ENCODE peak calls at places on chromosomes 13 and 19, in nine cellular contexts. Q is fibroblast of the aortic adventitia, O is fibroblast of pulmonary artery, S is fibroblast of mammary gland, T is thoracic aorta, N is AG10803, V is prostate gland, D is tibial artery, E is cardiac fibroblast. A is an unnamed sample.

GRCh38 chr13:114087430-114087829 is 45.0 kb downstream of the RASA3 start:
- DNase-seq in Q (no peak), O (no peak), S (no peak), T (no peak), N (no peak), V (no peak), D (no peak), E (no peak), A (no peak)

GRCh38 chr19:55273978-55274707 is 5.8 kb downstream of the HSPBP1 start:
- DNase-seq in Q (no peak), O (no peak), S (no peak), T (no peak), N (no peak), V (no peak), D (no peak), E (no peak), A (no peak)

GRCh38 chr13:48571121-48571901 is 38.4 kb upstream of the RCBTB2 start:
- DNase-seq in Q (peak; percentile 79), O (peak; percentile 71), S (peak; percentile 65), T (no peak), N (peak; percentile 82), V (no peak), D (peak; percentile 35), E (peak; percentile 70), A (peak; percentile 93)

GRCh38 chr19:50551034-50551712 is 17.1 kb downstream of the LRRC4B start:
- DNase-seq in Q (no peak), O (no peak), S (no peak), T (no peak), N (no peak), V (no peak), D (no peak), E (no peak), A (no peak)

GRCh38 chr19:39599116-39599515 is 3.2 kb upstream of the LGALS13 start:
- DNase-seq in Q (peak; percentile 38), O (peak; percentile 46), S (peak; percentile 21), T (no peak), N (peak; percentile 8), V (no peak), D (no peak), E (peak; percentile 50), A (peak; percentile 41)

GRCh38 chr19:49987159-49987698 is 26.3 kb upstream of the SIGLEC11 start:
- DNase-seq in Q (peak; percentile 95), O (peak; percentile 95), S (peak; percentile 91), T (peak; percentile 66), N (peak; percentile 86), V (peak; percentile 79), D (peak; percentile 84), E (peak; percentile 94), A (peak; percentile 93)

GRCh38 chr13:108176685-108177274 is 38.6 kb downstream of the LIG4 start:
- DNase-seq in Q (peak; percentile 13), O (peak; percentile 38), S (peak; percentile 23), T (no peak), N (no peak), V (no peak), D (no peak), E (peak; percentile 40), A (peak; percentile 67)

GRCh38 chr19:37963190-37963947 is 56.4 kb downstream of the SIPA1L3 start:
- DNase-seq in Q (peak; percentile 80), O (peak; percentile 22), S (peak; percentile 48), T (no peak), N (peak; percentile 89), V (no peak), D (no peak), E (peak; percentile 35), A (peak; percentile 43)

GRCh38 chr13:97702614-97703013 is 250.9 kb upstream of the IPO5 start:
- DNase-seq in Q (no peak), O (no peak), S (no peak), T (no peak), N (no peak), V (no peak), D (no peak), E (no peak), A (no peak)

GRCh38 chr13:101144808-101145419 is 271.4 kb downstream of the NALCN start:
- DNase-seq in Q (peak; percentile 83), O (peak; percentile 80), S (peak; percentile 72), T (no peak), N (peak; percentile 62), V (peak; percentile 14), D (no peak), E (peak; percentile 79), A (peak; percentile 78)

GRCh38 chr19:42193706-42194105 is 23.8 kb downstream of the DEDD2 start:
- DNase-seq in Q (peak; percentile 94), O (peak; percentile 91), S (no peak), T (no peak), N (no peak), V (no peak), D (no peak), E (peak; percentile 53), A (peak; percentile 33)

GRCh38 chr19:38877781-38878574 is at the start of gene RINL:
- DNase-seq in Q (no peak), O (no peak), S (no peak), T (no peak), N (no peak), V (no peak), D (no peak), E (no peak), A (no peak)

GRCh38 chr19:48321372-48321621 is 4.1 kb upstream of the EMP3 start:
- DNase-seq in Q (peak; percentile 67), O (peak; percentile 93), S (peak; percentile 79), T (peak; percentile 91), N (peak; percentile 83), V (peak; percentile 98), D (peak; percentile 97), E (peak; percentile 89), A (peak; percentile 97)

GRCh38 chr19:42396248-42396541 is 6.1 kb upstream of the CNFN start:
- DNase-seq in Q (no peak), O (no peak), S (no peak), T (no peak), N (no peak), V (no peak), D (no peak), E (no peak), A (no peak)

GRCh38 chr13:93951153-93951552 is 528.3 kb downstream of the DCT start:
- DNase-seq in Q (peak; percentile 38), O (peak; percentile 33), S (peak; percentile 34), T (no peak), N (peak; percentile 18), V (no peak), D (no peak), E (peak; percentile 25), A (peak; percentile 60)

DNA sequence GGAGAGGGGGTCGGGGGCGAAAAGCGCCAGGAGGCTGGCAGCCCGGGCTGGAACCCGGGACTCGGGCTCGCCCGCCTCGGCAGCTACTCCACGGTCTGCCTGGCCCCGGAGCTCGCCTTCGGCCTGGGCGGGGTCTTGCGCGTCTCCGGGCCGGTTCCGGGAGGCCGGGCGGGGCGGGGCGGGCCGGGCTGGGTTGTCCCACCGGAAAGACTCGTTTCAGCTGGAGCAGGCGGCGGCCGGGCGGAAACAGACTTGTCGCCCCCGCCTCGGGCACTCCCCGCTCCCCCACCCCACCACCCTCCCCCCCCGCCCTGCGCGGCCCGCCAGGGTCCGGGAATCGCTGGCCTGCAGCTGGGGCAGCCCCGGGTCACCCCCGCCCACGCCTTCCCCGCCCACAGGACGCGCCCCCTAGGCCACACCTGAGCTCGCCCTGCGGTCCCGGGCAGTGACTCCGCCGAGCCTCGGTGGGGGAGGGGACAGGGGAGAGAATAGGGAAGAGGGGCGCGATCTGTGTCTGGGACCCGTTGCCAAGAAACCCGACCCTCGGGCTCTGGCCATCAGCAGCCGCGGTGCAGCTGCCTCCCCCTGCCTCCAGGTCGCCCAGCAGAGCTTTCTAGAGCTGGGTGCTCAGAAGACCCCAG is 109.4 kb downstream of the KCTD15 start:
- DNase-seq in Q (no peak), O (no peak), S (no peak), T (no peak), N (peak; percentile 5), V (peak; percentile 90), D (peak; percentile 34), E (peak; percentile 27), A (peak; percentile 45)
- H3K4me3 ChIP-seq in Q (peak overlapping the region; percentile 44), O (peak overlapping the region; percentile 46), S (peak overlapping the region; percentile 10), T (peak overlapping the region; percentile 68), N (peak overlapping the region; percentile 38), V (peak overlapping the region; percentile 27), D (peak overlapping the region; percentile 55), E (peak overlapping the region; percentile 47), A (peak overlapping the region; percentile 61)

GRCh38 chr13:92513672-92514071 is 712.9 kb upstream of the GPC6 start:
- DNase-seq in Q (no peak), O (peak; percentile 6), S (no peak), T (no peak), N (no peak), V (no peak), D (no peak), E (peak; percentile 5), A (peak; percentile 45)
- TF ChIP-seq CTCF in Q (no peak), O (no peak), S (no peak), T (no peak), N (no peak), V (no peak), D (no peak), E (no peak), A (no peak)

DNA sequence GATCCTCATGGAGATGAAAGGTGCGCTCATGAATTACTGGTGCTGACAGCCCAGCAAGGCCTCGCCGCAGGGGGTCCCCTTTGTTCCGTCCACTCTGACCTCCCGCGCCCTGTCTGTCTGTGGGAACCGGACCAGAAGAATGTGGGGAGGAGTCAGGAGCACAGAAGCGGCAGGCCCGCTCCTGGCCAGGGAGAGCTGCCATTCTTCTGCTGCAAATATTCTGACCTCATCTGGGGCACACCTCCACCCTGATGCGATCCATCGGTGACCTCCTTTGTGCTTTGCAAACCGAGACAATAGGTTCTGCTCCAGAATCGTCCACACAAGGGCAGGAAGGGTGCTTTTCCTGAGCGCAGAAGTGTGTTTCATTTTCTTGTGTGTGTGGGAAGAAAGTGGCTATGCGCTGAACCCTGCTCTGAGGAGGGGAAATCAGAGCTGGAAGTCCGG is 138.0 kb downstream of the SOX1 start:
- DNase-seq in Q (no peak), O (no peak), S (no peak), T (no peak), N (no peak), V (no peak), D (no peak), E (no peak), A (no peak)
- H3K4me3 ChIP-seq in Q (no peak overlapping the region), O (no peak overlapping the region), S (no peak overlapping the region), T (peak overlapping the region; percentile 7), N (no peak overlapping the region), V (no peak overlapping the region), D (no peak overlapping the region), E (no peak overlapping the region), A (no peak overlapping the region)

GRCh38 chr13:46385946-46386345 is 1.1 kb downstream of the RUBCNL start:
- DNase-seq in Q (no peak), O (no peak), S (no peak), T (no peak), N (no peak), V (no peak), D (no peak), E (no peak), A (no peak)

GRCh38 chr13:46386426-46386995 is 541 bp downstream of the RUBCNL start:
- DNase-seq in Q (no peak), O (no peak), S (peak; percentile 31), T (no peak), N (peak; percentile 20), V (no peak), D (no peak), E (peak; percentile 25), A (no peak)

GRCh38 chr13:46388846-46389245 is 1.8 kb upstream of the RUBCNL start:
- DNase-seq in Q (no peak), O (no peak), S (no peak), T (no peak), N (no peak), V (no peak), D (no peak), E (no peak), A (no peak)

GRCh38 chr13:46388308-46388707 is 1.3 kb upstream of the RUBCNL start:
- DNase-seq in Q (no peak), O (no peak), S (no peak), T (no peak), N (no peak), V (no peak), D (no peak), E (no peak), A (no peak)

GRCh38 chr13:46386996-46387851 is at the start of gene RUBCNL:
- DNase-seq in Q (no peak), O (no peak), S (peak; percentile 64), T (no peak), N (peak; percentile 31), V (no peak), D (no peak), E (peak; percentile 51), A (no peak)
- TF ChIP-seq CTCF in Q (no peak), O (no peak), S (no peak), T (no peak), N (no peak), V (no peak), D (no peak), E (no peak), A (no peak)